ENCODE peak calls at places on chromosomes 1 and 21, in four cellular contexts. I is stimulated activated effector memory CD8-positive, alpha-beta T cell treated with anti-CD3 and anti-CD28 coated beads, Interleukin-12 subunit alpha, Interleukin-12 subunit beta, amount 100 ng/mL, for 72 hours; S is astrocyte of the cerebellum; O is H4. M is an unnamed sample.

GRCh38 chr1:236627717-236628116 is 23.4 kb upstream of the HEATR1 start:
- DNase-seq in I (peak), O (no peak), S (no peak), M (no peak)

GRCh38 chr1:15957221-15958090 is 18.4 kb downstream of the ZBTB17 start:
- DNase-seq in I (no peak), O (no peak), S (no peak), M (no peak)

GRCh38 chr1:46401514-46401913 is 7.4 kb downstream of the FAAH start:
- DNase-seq in I (no peak), O (no peak), S (no peak), M (no peak)

GRCh38 chr1:240073097-240073496 is 18.6 kb upstream of the FMN2 start:
- DNase-seq in I (no peak), O (no peak), S (no peak), M (no peak)

GRCh38 chr1:98468111-98468717 is 193.3 kb upstream of the SNX7 start:
- DNase-seq in O (peak), S (peak), I (no peak), M (no peak)

GRCh38 chr1:172320723-172321122 is 99.8 kb upstream of the C1orf105 start:
- DNase-seq in I (no peak), O (no peak), S (no peak), M (no peak)

GRCh38 chr1:53331446-53332187 is 3.7 kb upstream of the LRP8 start:
- DNase-seq in S (no peak), O (no peak), I (no peak), M (no peak)

GRCh38 chr1:80143361-80143760 is 1136.8 kb upstream of the ADGRL4 start:
- DNase-seq in S (no peak), O (no peak), I (no peak), M (no peak)

GRCh38 chr1:54716299-54717047 is 812 bp downstream of the TTC4 start:
- DNase-seq in O (no peak), S (no peak), I (peak), M (no peak)

GRCh38 chr1:33013791-33014190 is 22.9 kb downstream of the AK2 start:
- DNase-seq in I (no peak), S (no peak), O (no peak), M (no peak)

GRCh38 chr1:110643886-110644285 is 30.9 kb downstream of the KCNA3 start:
- DNase-seq in I (no peak), S (no peak), O (no peak), M (no peak)

GRCh38 chr1:226009650-226010044 is 10.5 kb upstream of the SDE2 start:
- DNase-seq in O (no peak), S (no peak), I (no peak), M (no peak)

GRCh38 chr1:44505210-44505993 is 100.3 kb downstream of the RNF220 start:
- DNase-seq in O (no peak), S (peak), I (no peak), M (no peak)

GRCh38 chr1:152107984-152108898 is 7.0 kb downstream of the TCHH start:
- DNase-seq in S (no peak), I (no peak), O (no peak), M (no peak)

GRCh38 chr1:228284521-228284920 is 76.7 kb downstream of the OBSCN start:
- DNase-seq in S (no peak), O (no peak), I (no peak), M (no peak)

GRCh38 chr1:175254190-175254589 is 61.6 kb upstream of the KIAA0040 start:
- DNase-seq in I (no peak), O (no peak), S (no peak), M (no peak)

GRCh38 chr21:44370027-44370735 is 16.8 kb downstream of the TRPM2 start:
- DNase-seq in O (peak), I (no peak), S (no peak), M (no peak)

GRCh38 chr1:42977653-42978052 is 19.0 kb upstream of the SLC2A1 start:
- DNase-seq in S (no peak), O (no peak), I (no peak), M (no peak)

GRCh38 chr1:89022167-89022959 is at the start of gene GBP3:
- DNase-seq in S (peak), O (peak), I (no peak), M (no peak)

GRCh38 chr21:46109251-46110221 is 11.6 kb downstream of the COL6A2 start:
- DNase-seq in O (no peak), I (no peak), S (no peak), M (no peak)